ENCODE peak calls at places on chromosomes 11 and 22, in nine cellular contexts. W is right cardiac atrium; H is HCT116; K is LoVo; I is GM04504; G is GM04503; Y is stimulated activated CD8-positive, alpha-beta memory T cell treated with anti-CD3 and anti-CD28 coated beads, Interleukin-2, amount 100 ng/mL, for 1 hour; Q is astrocyte; A is germinal center. O is an unnamed sample.

GRCh38 chr11:6911378-6911777 is 9.4 kb upstream of the OR2D3 start:
- DNase-seq in W (no peak), H (no peak), K (no peak), I (no peak), G (no peak), Y (no peak), Q (no peak), A (no peak), O (no peak)

GRCh38 chr22:43891360-43892182 is at the start of gene PNPLA5:
- DNase-seq in W (no peak), H (no peak), K (no peak), I (no peak), G (no peak), Y (no peak), Q (no peak), A (peak; percentile 24), O (peak; percentile 0)

GRCh38 chr11:86629070-86629706 is 43.2 kb downstream of the ME3 start:
- DNase-seq in W (no peak), H (no peak), K (no peak), I (no peak), G (no peak), Y (no peak), Q (no peak), A (no peak), O (no peak)

GRCh38 chr11:45366839-45367238 is 80.7 kb upstream of the SYT13 start:
- DNase-seq in W (no peak), H (no peak), K (no peak), I (no peak), G (no peak), Y (no peak), Q (no peak), A (no peak), O (no peak)

GRCh38 chr22:49281467-49282340 is 546.0 kb downstream of the BRD1 start:
- DNase-seq in W (no peak), H (peak; percentile 10), K (no peak), I (no peak), G (no peak), Y (no peak), Q (peak; percentile 0), A (no peak), O (no peak)

GRCh38 chr11:6626971-6627761 is 7.9 kb upstream of the TPP1 start:
- DNase-seq in W (peak; percentile 73), H (no peak), K (no peak), I (no peak), G (no peak), Y (no peak), Q (no peak), A (no peak), O (no peak)

GRCh38 chr11:37946155-37946766 is 1348.2 kb upstream of the RAG2 start:
- DNase-seq in W (no peak), H (no peak), K (peak; percentile 31), I (no peak), G (no peak), Y (no peak), Q (peak; percentile 6), A (no peak), O (peak; percentile 32)

GRCh38 chr11:1204381-1205101 is 18.3 kb upstream of the MUC5B start:
- DNase-seq in W (no peak), H (no peak), K (no peak), I (no peak), G (no peak), Y (no peak), Q (no peak), A (no peak), O (no peak)

GRCh38 chr11:22302368-22302767 is 35.8 kb upstream of the SLC17A6 start:
- DNase-seq in W (no peak), H (no peak), K (no peak), I (no peak), G (no peak), Y (no peak), Q (no peak), A (no peak), O (no peak)